ENCODE peak calls at places on chromosome X, in six cellular contexts. G, Y, F, T, A and U are unnamed samples.

GRCh38 chrX:119573840-119574393 is 446 bp upstream of the UBE2A start:
- DNase-seq in G (peak; percentile 72), Y (peak; percentile 47), F (no peak), T (peak; percentile 10), A (no peak), U (peak; percentile 7)

GRCh38 chrX:34716322-34716721 is 59.2 kb upstream of the TMEM47 start:
- DNase-seq in G (no peak), Y (no peak), F (no peak), T (no peak), A (no peak), U (no peak)

GRCh38 chrX:26762253-26762652 is 546.3 kb downstream of the MAGEB5 start:
- DNase-seq in G (no peak), Y (no peak), F (no peak), T (no peak), A (no peak), U (no peak)

GRCh38 chrX:109533005-109533404 is 3.6 kb upstream of the NXT2 start:
- DNase-seq in G (no peak), Y (no peak), F (no peak), T (no peak), A (no peak), U (no peak)

GRCh38 chrX:72016881-72017783 is 106.5 kb downstream of the NHSL2 start:
- DNase-seq in G (no peak), Y (no peak), F (no peak), T (no peak), A (no peak), U (no peak)

GRCh38 chrX:6012357-6012756 is 216.3 kb downstream of the NLGN4X start:
- DNase-seq in G (no peak), Y (no peak), F (no peak), T (no peak), A (no peak), U (no peak)

GRCh38 chrX:13750204-13750603 is 15.7 kb downstream of the OFD1 start:
- DNase-seq in G (peak; percentile 36), Y (peak; percentile 51), F (no peak), T (peak; percentile 16), A (no peak), U (peak; percentile 49)

GRCh38 chrX:101347859-101348451 is 587 bp downstream of the TIMM8A start:
- DNase-seq in G (peak; percentile 46), Y (no peak), F (no peak), T (peak; percentile 43), A (no peak), U (no peak)

GRCh38 chrX:44874481-44875184 is 1.6 kb downstream of the KDM6A start:
- DNase-seq in G (peak; percentile 77), Y (peak; percentile 75), F (no peak), T (no peak), A (no peak), U (peak; percentile 46)

GRCh38 chrX:21394792-21395191 is 20.6 kb downstream of the CNKSR2 start:
- DNase-seq in G (no peak), Y (no peak), F (no peak), T (no peak), A (no peak), U (no peak)

GRCh38 chrX:130902446-130902782 is 595 bp downstream of the ENOX2 start:
- DNase-seq in G (no peak), Y (no peak), F (no peak), T (no peak), A (no peak), U (no peak)

GRCh38 chrX:69362354-69362753 is 141.8 kb upstream of the NALF2 start:
- DNase-seq in G (no peak), Y (no peak), F (no peak), T (no peak), A (no peak), U (no peak)

GRCh38 chrX:49704692-49705404 is 9.1 kb upstream of the PAGE1 start:
- DNase-seq in G (no peak), Y (no peak), F (no peak), T (no peak), A (no peak), U (no peak)

GRCh38 chrX:49910344-49910743 is 12.1 kb upstream of the CLCN5 start:
- DNase-seq in G (no peak), Y (no peak), F (no peak), T (no peak), A (no peak), U (no peak)

GRCh38 chrX:133796282-133796681 is 189.1 kb downstream of the GPC3 start:
- DNase-seq in G (no peak), Y (no peak), F (no peak), T (no peak), A (no peak), U (no peak)

GRCh38 chrX:141405878-141406492 is 163.7 kb upstream of the SPANXC start:
- DNase-seq in G (no peak), Y (no peak), F (no peak), T (no peak), A (no peak), U (no peak)

GRCh38 chrX:68511255-68511654 is 12.4 kb downstream of the YIPF6 start:
- DNase-seq in G (peak; percentile 56), Y (peak; percentile 61), F (no peak), T (peak; percentile 30), A (no peak), U (peak; percentile 45)

GRCh38 chrX:45140812-45141211 is 59.9 kb downstream of the DIPK2B start:
- DNase-seq in G (no peak), Y (no peak), F (no peak), T (no peak), A (no peak), U (no peak)

GRCh38 chrX:69028761-69029120 is 136.5 kb downstream of the PJA1 start:
- DNase-seq in G (no peak), Y (no peak), F (no peak), T (no peak), A (no peak), U (no peak)

GRCh38 chrX:69748055-69748454 is 132.1 kb downstream of the EDA start:
- DNase-seq in G (no peak), Y (no peak), F (no peak), T (no peak), A (no peak), U (no peak)

GRCh38 chrX:1182211-1182610 is 30.2 kb downstream of the CRLF2 start:
- DNase-seq in G (no peak), Y (no peak), F (no peak), T (no peak), A (no peak), U (no peak)

GRCh38 chrX:140507223-140507981 is 2.5 kb upstream of the SOX3 start:
- DNase-seq in G (peak; percentile 20), Y (no peak), F (no peak), T (no peak), A (no peak), U (no peak)

GRCh38 chrX:30488092-30488491 is 89.5 kb downstream of the TASL start:
- DNase-seq in G (no peak), Y (no peak), F (no peak), T (no peak), A (no peak), U (no peak)

GRCh38 chrX:139025822-139026221 is 314.3 kb upstream of the FGF13 start:
- DNase-seq in G (no peak), Y (no peak), F (no peak), T (no peak), A (no peak), U (no peak)

GRCh38 chrX:102745513-102746133 is 25.1 kb downstream of the GPRASP3 start:
- DNase-seq in G (peak; percentile 75), Y (no peak), F (peak; percentile 44), T (no peak), A (no peak), U (no peak)

DNA sequence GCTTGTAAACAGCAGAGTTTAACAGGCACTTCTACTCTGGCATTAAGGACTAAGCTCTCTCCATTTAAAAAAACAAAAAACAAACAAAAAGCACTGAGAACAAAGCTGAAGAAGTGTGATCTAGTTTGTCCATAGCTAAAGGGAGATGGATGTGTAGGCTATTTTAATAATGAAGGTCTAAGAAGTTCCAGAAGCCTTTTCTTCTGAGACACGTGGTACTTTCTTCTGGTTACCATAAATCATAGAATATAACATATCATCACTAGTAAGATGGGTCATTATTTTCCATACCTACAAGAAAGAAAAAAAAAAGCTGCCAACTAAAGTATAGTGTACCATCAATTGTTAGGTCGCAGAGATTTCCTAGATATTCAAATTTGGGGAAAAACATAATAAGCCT is 722 bp upstream of the NBDY start:
- DNase-seq in G (no peak), Y (no peak), F (no peak), T (no peak), A (no peak), U (no peak)
- TF ChIP-seq GABPA in G (no peak), Y (no peak), F (no peak), T (no peak), A (no peak), U (no peak)

GRCh38 chrX:106973433-106974149 is 26.4 kb downstream of the MORC4 start:
- DNase-seq in G (no peak), Y (no peak), F (no peak), T (peak; percentile 47), A (no peak), U (no peak)
- TF ChIP-seq GABPA in G (no peak), Y (no peak), F (no peak), T (no peak), A (no peak), U (no peak)

DNA sequence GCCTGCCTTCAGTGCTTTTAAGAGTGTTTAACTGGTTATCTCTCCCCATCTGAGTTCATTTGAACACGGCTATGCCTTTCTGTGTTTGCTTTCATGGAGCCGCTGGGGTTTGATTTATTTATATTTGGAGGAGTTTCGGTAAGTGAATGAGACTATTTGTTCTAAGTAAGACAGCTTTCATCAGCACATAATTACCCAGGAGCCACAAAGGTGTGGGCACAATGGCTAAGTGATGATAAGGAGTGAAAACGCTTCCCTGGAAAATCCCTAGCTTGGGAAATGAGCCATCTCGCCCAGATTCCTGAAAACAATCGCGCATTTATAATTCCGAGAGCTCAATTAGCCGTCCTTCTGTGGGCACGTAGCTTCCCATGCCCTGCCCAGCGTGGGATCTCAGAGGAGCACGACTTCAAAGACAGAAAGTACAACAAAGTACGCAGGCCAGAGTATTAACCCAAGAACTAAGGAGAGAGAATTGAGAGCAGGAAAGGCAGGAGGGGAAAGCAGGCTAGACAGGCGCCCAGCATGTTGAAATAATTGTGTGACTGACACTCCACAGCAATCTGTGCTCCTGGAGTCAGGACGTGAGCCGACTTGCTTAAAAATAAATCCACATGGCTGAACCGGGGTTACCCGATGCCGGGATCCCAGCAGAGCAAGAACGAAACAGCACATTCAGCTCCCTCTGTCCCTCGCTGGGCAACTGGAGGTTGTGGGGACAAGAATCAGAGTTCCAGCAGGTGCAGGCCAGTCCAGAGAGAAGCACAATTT is 99.0 kb downstream of the DHRSX start:
- DNase-seq in G (no peak), Y (no peak), F (no peak), T (peak; percentile 94), A (no peak), U (no peak)
- TF ChIP-seq GABPA in G (no peak), Y (no peak), F (no peak), T (no peak), A (no peak), U (no peak)

DNA sequence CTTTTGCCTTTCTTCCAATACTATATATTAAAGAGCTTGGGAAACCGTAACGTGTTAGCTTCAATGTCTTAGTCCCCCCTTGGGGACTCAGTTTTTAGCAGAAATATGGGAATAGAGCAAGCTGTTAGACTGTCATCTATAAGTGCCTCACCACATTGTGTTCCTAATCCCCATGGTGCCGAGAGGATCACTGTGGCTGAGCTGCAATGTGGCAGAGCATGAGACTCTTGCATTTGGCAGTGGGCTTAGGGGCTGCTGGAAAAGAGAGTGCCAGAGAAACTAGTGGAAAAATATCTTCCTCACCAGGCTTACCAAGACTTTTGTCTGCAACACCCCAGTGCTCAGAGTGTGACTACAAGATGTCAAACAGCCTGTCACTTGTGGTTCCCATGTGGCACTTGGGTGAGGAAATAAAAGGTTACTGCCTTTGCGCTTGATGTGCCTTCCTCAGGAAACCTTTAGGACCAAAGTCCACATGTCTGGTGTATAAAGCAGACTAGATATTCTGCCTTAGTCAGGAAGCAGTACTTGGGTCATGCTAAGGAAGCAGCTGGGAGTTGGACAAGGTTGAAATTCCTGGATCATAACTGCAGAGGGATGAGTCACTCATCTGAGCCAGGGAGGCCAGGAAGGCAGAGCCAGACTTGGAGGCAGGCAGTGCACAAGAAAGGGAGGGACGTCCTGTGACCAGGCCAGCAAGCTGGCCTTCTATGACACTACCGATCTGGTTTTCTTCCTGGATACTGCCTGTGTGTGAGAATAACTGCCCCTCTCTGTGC is 9.7 kb upstream of the MAGEA4 start:
- DNase-seq in G (no peak), Y (peak; percentile 7), F (no peak), T (peak; percentile 2), A (no peak), U (no peak)
- TF ChIP-seq GABPA in G (no peak), Y (no peak), F (no peak), T (no peak), A (no peak), U (no peak)